ENCODE peak calls at places on chromosomes 4 and X, in five cellular contexts. One of them, this sample, is unnamed.

GRCh38 chr4:168200685-168201084 is 108.3 kb downstream of the ANXA10 start:
- DNase-seq in transverse colon: no peak
- DNase-seq in suprapubic skin: no peak
- DNase-seq in CD8-positive, alpha-beta T cell: no peak
- DNase-seq in mammary epithelial cell: peak; percentile 54
- DNase-seq in this sample: no peak

GRCh38 chrX:39563189-39563588 is 534.6 kb downstream of the BCOR start:
- DNase-seq in transverse colon: no peak
- DNase-seq in suprapubic skin: no peak
- DNase-seq in CD8-positive, alpha-beta T cell: no peak
- DNase-seq in mammary epithelial cell: no peak
- DNase-seq in this sample: no peak

GRCh38 chrX:41133551-41133950 is 48.3 kb downstream of the USP9X start:
- DNase-seq in transverse colon: no peak
- DNase-seq in suprapubic skin: no peak
- DNase-seq in CD8-positive, alpha-beta T cell: no peak
- DNase-seq in mammary epithelial cell: no peak
- DNase-seq in this sample: no peak

GRCh38 chr4:169332595-169332994 is 61.8 kb upstream of the SH3RF1 start:
- DNase-seq in transverse colon: no peak
- DNase-seq in suprapubic skin: no peak
- DNase-seq in CD8-positive, alpha-beta T cell: no peak
- DNase-seq in mammary epithelial cell: no peak
- DNase-seq in this sample: no peak

GRCh38 chrX:154719132-154719675 is 31.7 kb downstream of the GAB3 start:
- DNase-seq in transverse colon: no peak
- DNase-seq in suprapubic skin: no peak
- DNase-seq in CD8-positive, alpha-beta T cell: peak; percentile 44
- DNase-seq in mammary epithelial cell: no peak
- DNase-seq in this sample: no peak

GRCh38 chr4:75344915-75345314 is 169.3 kb downstream of the RCHY1 start:
- DNase-seq in transverse colon: no peak
- DNase-seq in suprapubic skin: no peak
- DNase-seq in CD8-positive, alpha-beta T cell: no peak
- DNase-seq in mammary epithelial cell: no peak
- DNase-seq in this sample: no peak

GRCh38 chrX:126557151-126557550 is 4.5 kb upstream of the DCAF12L1 start:
- DNase-seq in transverse colon: no peak
- DNase-seq in suprapubic skin: no peak
- DNase-seq in CD8-positive, alpha-beta T cell: no peak
- DNase-seq in mammary epithelial cell: no peak
- DNase-seq in this sample: no peak

GRCh38 chrX:112197845-112198244 is 115.3 kb upstream of the TRPC5 start:
- DNase-seq in transverse colon: no peak
- DNase-seq in suprapubic skin: no peak
- DNase-seq in CD8-positive, alpha-beta T cell: no peak
- DNase-seq in mammary epithelial cell: no peak
- DNase-seq in this sample: no peak

GRCh38 chr4:75990129-75990528 is 616 bp downstream of the SDAD1 start:
- DNase-seq in transverse colon: no peak
- DNase-seq in suprapubic skin: no peak
- DNase-seq in CD8-positive, alpha-beta T cell: no peak
- DNase-seq in mammary epithelial cell: peak; percentile 5
- DNase-seq in this sample: no peak

GRCh38 chrX:137926090-137926489 is 360.2 kb downstream of the ZIC3 start:
- DNase-seq in transverse colon: no peak
- DNase-seq in suprapubic skin: no peak
- DNase-seq in CD8-positive, alpha-beta T cell: no peak
- DNase-seq in mammary epithelial cell: no peak
- DNase-seq in this sample: no peak

GRCh38 chr4:57369446-57369845 is 259.3 kb upstream of the IGFBP7 start:
- DNase-seq in transverse colon: no peak
- DNase-seq in suprapubic skin: no peak
- DNase-seq in CD8-positive, alpha-beta T cell: no peak
- DNase-seq in mammary epithelial cell: no peak
- DNase-seq in this sample: no peak

GRCh38 chr4:20543131-20543530 is 157.1 kb upstream of the PACRGL start:
- DNase-seq in transverse colon: no peak
- DNase-seq in suprapubic skin: no peak
- DNase-seq in CD8-positive, alpha-beta T cell: no peak
- DNase-seq in mammary epithelial cell: no peak
- DNase-seq in this sample: no peak

GRCh38 chr4:57100979-57101629 is 9.1 kb downstream of the IGFBP7 start:
- DNase-seq in transverse colon: no peak
- DNase-seq in suprapubic skin: no peak
- DNase-seq in CD8-positive, alpha-beta T cell: no peak
- DNase-seq in mammary epithelial cell: no peak
- DNase-seq in this sample: no peak

GRCh38 chr4:76213415-76214268 is at the start of gene SCARB2:
- DNase-seq in transverse colon: peak; percentile 91
- DNase-seq in suprapubic skin: peak; percentile 89
- DNase-seq in CD8-positive, alpha-beta T cell: peak; percentile 73
- DNase-seq in mammary epithelial cell: peak; percentile 84
- DNase-seq in this sample: peak; percentile 90

GRCh38 chrX:41600266-41600665 is 88.5 kb upstream of the GPR34 start:
- DNase-seq in transverse colon: no peak
- DNase-seq in suprapubic skin: no peak
- DNase-seq in CD8-positive, alpha-beta T cell: no peak
- DNase-seq in mammary epithelial cell: peak; percentile 1
- DNase-seq in this sample: no peak

GRCh38 chr4:3107271-3108185 is 33.0 kb downstream of the HTT start:
- DNase-seq in transverse colon: no peak
- DNase-seq in suprapubic skin: no peak
- DNase-seq in CD8-positive, alpha-beta T cell: no peak
- DNase-seq in mammary epithelial cell: no peak
- DNase-seq in this sample: no peak

GRCh38 chr4:76283900-76284299 is 22.6 kb upstream of the STBD1 start:
- DNase-seq in transverse colon: no peak
- DNase-seq in suprapubic skin: no peak
- DNase-seq in CD8-positive, alpha-beta T cell: no peak
- DNase-seq in mammary epithelial cell: peak; percentile 12
- DNase-seq in this sample: no peak

GRCh38 chrX:19659929-19660328 is 144.6 kb upstream of the MAP3K15 start:
- DNase-seq in transverse colon: no peak
- DNase-seq in suprapubic skin: no peak
- DNase-seq in CD8-positive, alpha-beta T cell: no peak
- DNase-seq in mammary epithelial cell: no peak
- DNase-seq in this sample: no peak

GRCh38 chrX:44344687-44345086 is 1.2 kb upstream of the EFHC2 start:
- DNase-seq in transverse colon: no peak
- DNase-seq in suprapubic skin: no peak
- DNase-seq in CD8-positive, alpha-beta T cell: peak; percentile 5
- DNase-seq in mammary epithelial cell: no peak
- DNase-seq in this sample: no peak

GRCh38 chrX:153519569-153520285 is 2.3 kb downstream of the ATP2B3 start:
- DNase-seq in transverse colon: no peak
- DNase-seq in suprapubic skin: no peak
- DNase-seq in CD8-positive, alpha-beta T cell: no peak
- DNase-seq in mammary epithelial cell: no peak
- DNase-seq in this sample: no peak

GRCh38 chr4:7189475-7190277 is 2.7 kb upstream of the SORCS2 start:
- DNase-seq in transverse colon: no peak
- DNase-seq in suprapubic skin: peak; percentile 25
- DNase-seq in CD8-positive, alpha-beta T cell: no peak
- DNase-seq in mammary epithelial cell: no peak
- DNase-seq in this sample: peak; percentile 10

GRCh38 chr4:38308728-38309315 is 348.6 kb downstream of the PTTG2 start:
- DNase-seq in transverse colon: no peak
- DNase-seq in suprapubic skin: no peak
- DNase-seq in CD8-positive, alpha-beta T cell: no peak
- DNase-seq in mammary epithelial cell: peak; percentile 69
- DNase-seq in this sample: no peak

DNA sequence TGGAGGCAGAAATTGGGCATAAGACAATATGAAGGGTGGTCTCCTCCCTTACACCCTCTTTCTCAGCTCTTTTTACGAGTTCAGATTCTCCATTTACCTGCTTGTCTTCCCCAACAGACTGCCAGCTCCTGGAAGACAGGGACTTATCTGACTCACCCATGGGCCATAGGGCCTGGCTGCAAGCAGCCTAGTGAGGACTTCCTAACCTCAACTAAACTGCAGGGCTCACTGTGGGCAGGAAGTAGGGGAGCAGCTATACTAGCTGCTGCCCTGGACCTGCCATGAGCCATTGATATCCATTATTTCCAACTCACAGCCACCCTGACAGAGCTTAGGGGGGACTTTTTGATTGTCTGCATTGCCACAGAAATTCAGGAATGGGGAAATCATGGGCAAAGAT is 11.5 kb upstream of the ZNF718 start:
- DNase-seq in transverse colon: no peak
- DNase-seq in suprapubic skin: no peak
- DNase-seq in CD8-positive, alpha-beta T cell: no peak
- DNase-seq in mammary epithelial cell: no peak
- DNase-seq in this sample: no peak
- H3K9me3 ChIP-seq in transverse colon: no peaks in the 10 kb centered on the region
- H3K9me3 ChIP-seq in suprapubic skin: peaks cover under 1% of the 10 kb centered on the region
- H3K9me3 ChIP-seq in CD8-positive, alpha-beta T cell: peaks cover 3% of the 10 kb centered on the region
- H3K9me3 ChIP-seq in mammary epithelial cell: peaks cover 29% of the 10 kb centered on the region
- H3K9me3 ChIP-seq in this sample: no peaks in the 10 kb centered on the region

DNA sequence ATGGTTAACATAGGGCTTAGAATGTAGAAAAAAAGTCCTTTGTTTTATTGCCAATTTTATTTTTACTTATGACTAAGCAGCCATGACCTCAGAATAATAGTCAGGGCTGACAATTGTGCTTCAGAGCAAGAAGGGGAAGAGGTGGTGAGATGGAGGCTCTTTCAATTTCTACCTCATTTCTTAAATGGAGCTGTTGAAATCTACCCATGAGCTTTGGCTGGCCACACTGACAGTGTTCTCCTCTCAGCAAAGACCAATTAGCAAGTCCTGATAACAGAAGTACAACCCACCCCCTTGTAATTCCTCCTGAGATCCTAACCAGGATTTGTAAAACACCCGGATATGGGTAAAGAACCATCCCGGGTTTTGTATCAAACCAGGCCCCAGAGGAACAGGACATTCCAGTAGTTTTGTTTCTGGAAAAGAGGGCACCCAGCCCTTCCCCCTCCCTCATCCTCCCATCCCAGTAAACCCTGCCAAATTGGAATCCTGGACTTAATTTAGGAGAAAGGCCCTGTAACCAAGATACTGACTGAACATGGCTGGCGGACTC is at the start of gene HEPH:
- DNase-seq in transverse colon: peak; percentile 25
- DNase-seq in suprapubic skin: no peak
- DNase-seq in CD8-positive, alpha-beta T cell: no peak
- DNase-seq in mammary epithelial cell: peak; percentile 21
- DNase-seq in this sample: no peak
- H3K27me3 ChIP-seq in transverse colon: no peaks in the 10 kb centered on the region
- H3K27me3 ChIP-seq in suprapubic skin: no peaks in the 10 kb centered on the region
- H3K27me3 ChIP-seq in CD8-positive, alpha-beta T cell: no peaks in the 10 kb centered on the region
- H3K27me3 ChIP-seq in mammary epithelial cell: no peaks in the 10 kb centered on the region
- H3K27me3 ChIP-seq in this sample: no peaks in the 10 kb centered on the region

GRCh38 chr4:182897601-182898478 is 19.3 kb downstream of the DCTD start:
- DNase-seq in transverse colon: no peak
- DNase-seq in suprapubic skin: no peak
- DNase-seq in CD8-positive, alpha-beta T cell: no peak
- DNase-seq in mammary epithelial cell: no peak
- DNase-seq in this sample: peak; percentile 70
- H3K27ac ChIP-seq in transverse colon: no peak overlapping the region
- H3K27ac ChIP-seq in suprapubic skin: no peak overlapping the region
- H3K27ac ChIP-seq in CD8-positive, alpha-beta T cell: no peak overlapping the region
- H3K27ac ChIP-seq in mammary epithelial cell: no peak overlapping the region
- H3K27ac ChIP-seq in this sample: peak overlapping the region; percentile 4

DNA sequence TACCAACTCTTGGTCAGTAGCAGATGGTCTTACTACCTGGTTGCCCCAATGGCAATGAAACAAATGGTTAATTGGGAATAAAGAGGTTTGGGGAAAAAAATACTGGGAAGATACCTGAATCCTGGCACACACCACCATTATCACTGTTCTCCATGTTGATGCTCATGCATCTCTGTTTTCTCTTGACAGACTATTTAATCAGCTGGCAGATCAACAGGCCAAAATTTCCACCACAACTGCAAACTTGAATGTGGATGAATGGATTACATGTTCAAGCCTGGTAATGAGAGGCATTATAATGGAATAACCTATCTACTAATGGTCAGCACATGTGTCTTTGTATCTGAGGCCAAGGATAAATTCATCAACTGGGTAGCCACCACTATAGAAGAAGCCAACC is 45.7 kb downstream of the ZNF721 start:
- DNase-seq in transverse colon: no peak
- DNase-seq in suprapubic skin: no peak
- DNase-seq in CD8-positive, alpha-beta T cell: no peak
- DNase-seq in mammary epithelial cell: no peak
- DNase-seq in this sample: no peak
- H3K9me3 ChIP-seq in transverse colon: peaks cover 99% of the 10 kb centered on the region
- H3K9me3 ChIP-seq in suprapubic skin: peaks cover 72% of the 10 kb centered on the region
- H3K9me3 ChIP-seq in CD8-positive, alpha-beta T cell: peaks cover 70% of the 10 kb centered on the region
- H3K9me3 ChIP-seq in mammary epithelial cell: peaks cover 63% of the 10 kb centered on the region
- H3K9me3 ChIP-seq in this sample: peaks cover 100% of the 10 kb centered on the region

GRCh38 chr4:112516401-112517066 is 554 bp upstream of the NEUROG2 start:
- DNase-seq in transverse colon: no peak
- DNase-seq in suprapubic skin: no peak
- DNase-seq in CD8-positive, alpha-beta T cell: no peak
- DNase-seq in mammary epithelial cell: no peak
- DNase-seq in this sample: no peak

GRCh38 chr4:112514449-112515277 is 1.3 kb downstream of the NEUROG2 start:
- DNase-seq in transverse colon: no peak
- DNase-seq in suprapubic skin: no peak
- DNase-seq in CD8-positive, alpha-beta T cell: no peak
- DNase-seq in mammary epithelial cell: no peak
- DNase-seq in this sample: peak; percentile 80

GRCh38 chr4:112515278-112516075 is 503 bp downstream of the NEUROG2 start:
- DNase-seq in transverse colon: no peak
- DNase-seq in suprapubic skin: no peak
- DNase-seq in CD8-positive, alpha-beta T cell: peak; percentile 22
- DNase-seq in mammary epithelial cell: peak; percentile 47
- DNase-seq in this sample: no peak

GRCh38 chr4:112517067-112517588 is 1.1 kb upstream of the NEUROG2 start:
- DNase-seq in transverse colon: no peak
- DNase-seq in suprapubic skin: no peak
- DNase-seq in CD8-positive, alpha-beta T cell: no peak
- DNase-seq in mammary epithelial cell: no peak
- DNase-seq in this sample: no peak

GRCh38 chr4:112516076-112516385 is at the start of gene NEUROG2:
- DNase-seq in transverse colon: no peak
- DNase-seq in suprapubic skin: no peak
- DNase-seq in CD8-positive, alpha-beta T cell: no peak
- DNase-seq in mammary epithelial cell: no peak
- DNase-seq in this sample: no peak
- H3K27me3 ChIP-seq in transverse colon: peaks cover 100% of the 10 kb centered on the region
- H3K27me3 ChIP-seq in suprapubic skin: peaks cover 100% of the 10 kb centered on the region
- H3K27me3 ChIP-seq in CD8-positive, alpha-beta T cell: peaks cover 75% of the 10 kb centered on the region
- H3K27me3 ChIP-seq in mammary epithelial cell: peaks cover 53% of the 10 kb centered on the region
- H3K27me3 ChIP-seq in this sample: peaks cover 100% of the 10 kb centered on the region

GRCh38 chr4:22686156-22686555 is 6.6 kb upstream of the GBA3 start:
- DNase-seq in transverse colon: no peak
- DNase-seq in suprapubic skin: no peak
- DNase-seq in CD8-positive, alpha-beta T cell: no peak
- DNase-seq in mammary epithelial cell: no peak
- DNase-seq in this sample: no peak
- H3K27ac ChIP-seq in transverse colon: no peak overlapping the region
- H3K27ac ChIP-seq in suprapubic skin: no peak overlapping the region
- H3K27ac ChIP-seq in CD8-positive, alpha-beta T cell: no peak overlapping the region
- H3K27ac ChIP-seq in mammary epithelial cell: no peak overlapping the region
- H3K27ac ChIP-seq in this sample: no peak overlapping the region

DNA sequence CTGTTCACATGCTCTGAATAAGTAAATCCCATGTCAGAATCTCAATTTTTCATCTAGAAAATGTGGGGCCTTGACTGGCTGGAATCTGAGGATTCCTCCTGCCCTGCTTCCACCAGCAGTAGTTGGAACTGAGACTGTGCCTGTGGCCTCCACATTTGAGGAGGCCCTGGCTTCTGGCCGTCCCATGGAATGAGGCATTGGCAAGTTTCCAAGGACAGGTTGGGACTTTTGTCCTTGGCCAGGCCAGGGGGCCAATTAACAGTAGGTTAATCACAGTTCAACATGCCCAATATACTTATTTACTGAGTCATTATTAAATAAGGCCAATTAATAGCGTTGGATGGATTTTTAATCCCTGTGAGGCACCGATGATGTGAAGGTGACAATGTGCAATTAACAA is 50.2 kb upstream of the GABRE start:
- DNase-seq in transverse colon: no peak
- DNase-seq in suprapubic skin: no peak
- DNase-seq in CD8-positive, alpha-beta T cell: no peak
- DNase-seq in mammary epithelial cell: no peak
- DNase-seq in this sample: no peak
- H3K9me3 ChIP-seq in transverse colon: no peaks in the 10 kb centered on the region
- H3K9me3 ChIP-seq in suprapubic skin: no peaks in the 10 kb centered on the region
- H3K9me3 ChIP-seq in CD8-positive, alpha-beta T cell: no peaks in the 10 kb centered on the region
- H3K9me3 ChIP-seq in mammary epithelial cell: peaks cover 5% of the 10 kb centered on the region
- H3K9me3 ChIP-seq in this sample: no peaks in the 10 kb centered on the region

This sample was measured in left lung.